ENCODE peak calls at places on chromosomes 1 and 21, in nine cellular contexts. R is sciatic nerve; F is right cardiac atrium; T is A549; O is naive thymus-derived CD8-positive, alpha-beta T cell; H is T-helper 17 cell; D is lower lobe of right lung; A is HCT116; B is stimulated activated memory B cell treated with anti-CD40 and anti-IgM and Interleukin-4, amounts not matched to agents 10 μg/mL and 1 μg/mL and 100 μg/mL, for 72 hours. M is an unnamed sample.

GRCh38 chr21:35905973-35906357 is 154.4 kb downstream of the SETD4 start:
- ATAC-seq in B (no peak), O (no peak), H (no peak), D (no peak), A (no peak), R (peak; percentile 93), T (no peak), F (peak; percentile 67), M (no peak)

GRCh38 chr1:198118136-198118535 is 38.7 kb upstream of the NEK7 start:
- ATAC-seq in A (no peak), B (no peak), H (no peak), T (no peak), R (peak; percentile 97), O (no peak), F (peak; percentile 93), D (no peak), M (no peak)

GRCh38 chr1:233444484-233444883 is 117.0 kb downstream of the MAP3K21 start:
- ATAC-seq in T (no peak), H (no peak), D (no peak), A (no peak), O (no peak), F (no peak), B (no peak), R (no peak), M (no peak)

GRCh38 chr1:24382165-24382577 is 31.4 kb downstream of the STPG1 start:
- ATAC-seq in H (no peak), F (no peak), A (no peak), B (no peak), R (no peak), T (no peak), D (no peak), O (no peak), M (peak; percentile 63)

GRCh38 chr1:44073528-44073927 is 42.3 kb upstream of the SLC6A9 start:
- ATAC-seq in T (no peak), D (no peak), F (no peak), A (no peak), B (peak; percentile 75), H (no peak), R (no peak), O (no peak), M (no peak)

GRCh38 chr1:188822248-188822647 is 1655.4 kb downstream of the BRINP3 start:
- ATAC-seq in D (no peak), F (no peak), O (no peak), T (no peak), B (no peak), A (no peak), R (no peak), H (no peak), M (no peak)

GRCh38 chr1:199174336-199174735 is 535.5 kb downstream of the PTPRC start:
- ATAC-seq in D (no peak), B (no peak), R (no peak), F (peak; percentile 26), O (no peak), T (no peak), A (no peak), H (no peak), M (no peak)

GRCh38 chr1:89041055-89041707 is 18.5 kb upstream of the GBP3 start:
- ATAC-seq in T (no peak), D (no peak), H (no peak), F (no peak), R (no peak), A (no peak), B (peak; percentile 91), O (no peak), M (no peak)

GRCh38 chr1:35592991-35593769 is 20.1 kb downstream of the TFAP2E start:
- ATAC-seq in H (no peak), R (no peak), B (no peak), D (peak; percentile 47), F (no peak), A (no peak), T (no peak), O (peak; percentile 35), M (peak; percentile 22)

GRCh38 chr1:167957710-167958109 is 20.8 kb upstream of the MPC2 start:
- ATAC-seq in T (no peak), B (no peak), A (no peak), F (no peak), D (no peak), H (no peak), O (no peak), R (no peak), M (no peak)

GRCh38 chr1:214670098-214670497 is 67.1 kb downstream of the CENPF start:
- ATAC-seq in R (peak; percentile 97), T (no peak), H (no peak), O (no peak), B (no peak), F (peak; percentile 62), A (no peak), D (no peak), M (no peak)

GRCh38 chr1:10185759-10186158 is 24.6 kb upstream of the KIF1B start:
- ATAC-seq in B (no peak), T (no peak), D (no peak), O (no peak), H (no peak), A (no peak), F (no peak), R (no peak), M (no peak)

GRCh38 chr1:62144238-62144831 is 50.3 kb upstream of the L1TD1 start:
- ATAC-seq in D (no peak), R (no peak), F (no peak), A (peak; percentile 61), B (no peak), H (peak; percentile 41), T (peak; percentile 59), O (no peak), M (no peak)